ENCODE peak calls at places on chromosomes 1 and 21, in seven cellular contexts. M is uterus; C is T follicular helper cell; O is HT-29; Y is NCI-H1436; B is stimulated activated CD4-positive, alpha-beta T cell treated with anti-CD3 and anti-CD28 coated beads, Interleukin-4, amount 100 ng/mL, for 48 hours; I is dermis microvascular lymphatic vessel endothelial cell. S is an unnamed sample.

GRCh38 chr1:178693368-178693767 is 31.7 kb upstream of the RALGPS2 start:
- DNase-seq in M (no peak), C (no peak), O (no peak), Y (no peak), B (no peak), I (no peak), S (no peak)

GRCh38 chr1:247551716-247552115 is 2.8 kb downstream of the GCSAML start:
- DNase-seq in M (no peak), C (no peak), O (no peak), Y (no peak), B (no peak), I (no peak), S (no peak)

GRCh38 chr21:39007985-39008384 is 175.3 kb downstream of the PSMG1 start:
- DNase-seq in M (no peak), C (no peak), O (no peak), Y (no peak), B (no peak), I (no peak), S (no peak)

GRCh38 chr21:16708431-16708830 is 804.4 kb upstream of the CXADR start:
- DNase-seq in M (no peak), C (no peak), O (no peak), Y (no peak), B (no peak), I (peak), S (no peak)

GRCh38 chr21:42939581-42940413 is 14.4 kb upstream of the ERVH48-1 start:
- DNase-seq in M (peak), C (no peak), O (peak), Y (no peak), B (no peak), I (peak), S (no peak)

GRCh38 chr1:26832249-26832960 is 5.9 kb downstream of the ZDHHC18 start:
- DNase-seq in M (no peak), C (no peak), O (no peak), Y (no peak), B (no peak), I (no peak), S (no peak)

GRCh38 chr1:223216074-223216473 is 73.0 kb upstream of the TLR5 start:
- DNase-seq in M (no peak), C (no peak), O (no peak), Y (no peak), B (no peak), I (no peak), S (no peak)

GRCh38 chr21:27363719-27364479 is 397.0 kb upstream of the ADAMTS5 start:
- DNase-seq in M (no peak), C (no peak), O (no peak), Y (no peak), B (no peak), I (no peak), S (no peak)

GRCh38 chr1:68111804-68112436 is 61.5 kb upstream of the DIRAS3 start:
- DNase-seq in M (peak), C (no peak), O (peak), Y (peak), B (no peak), I (peak), S (no peak)

GRCh38 chr1:178651742-178652141 is 73.3 kb upstream of the RALGPS2 start:
- DNase-seq in M (no peak), C (no peak), O (no peak), Y (no peak), B (no peak), I (no peak), S (no peak)

GRCh38 chr1:214228976-214229375 is 52.0 kb upstream of the SMYD2 start:
- DNase-seq in M (no peak), C (no peak), O (no peak), Y (peak), B (no peak), I (no peak), S (no peak)

S was measured in central memory CD4-positive, alpha-beta T cell.